ENCODE peak calls at places on chromosome 22, in eight cellular contexts. One of them, this sample, is unnamed.
A peak's percentile ranks its signal among the peaks of the same experiment; 100 is the strongest.

GRCh38 chr22:34833982-34834510 is 231.9 kb upstream of the ISX start:
- DNase-seq in neuronal stem cell: no peak
- DNase-seq in adrenal gland: no peak
- DNase-seq in mesendoderm: peak; percentile 84
- DNase-seq in HCT116: no peak
- DNase-seq in H9: no peak
- DNase-seq in mesenchymal stem cell: no peak
- DNase-seq in cardiac muscle cell: no peak
- DNase-seq in this sample: no peak

GRCh38 chr22:35318346-35319215 is 18.9 kb downstream of the TOM1 start:
- DNase-seq in neuronal stem cell: no peak
- DNase-seq in adrenal gland: peak; percentile 62
- DNase-seq in mesendoderm: no peak
- DNase-seq in HCT116: no peak
- DNase-seq in H9: no peak
- DNase-seq in mesenchymal stem cell: no peak
- DNase-seq in cardiac muscle cell: no peak
- DNase-seq in this sample: no peak

GRCh38 chr22:42974223-42974622 is 40.7 kb downstream of the PACSIN2 start:
- DNase-seq in neuronal stem cell: no peak
- DNase-seq in adrenal gland: no peak
- DNase-seq in mesendoderm: no peak
- DNase-seq in HCT116: no peak
- DNase-seq in H9: no peak
- DNase-seq in mesenchymal stem cell: no peak
- DNase-seq in cardiac muscle cell: no peak
- DNase-seq in this sample: no peak

GRCh38 chr22:26330971-26331625 is 98.0 kb upstream of the ASPHD2 start:
- DNase-seq in neuronal stem cell: peak; percentile 60
- DNase-seq in adrenal gland: peak; percentile 66
- DNase-seq in mesendoderm: peak; percentile 86
- DNase-seq in HCT116: peak; percentile 63
- DNase-seq in H9: peak; percentile 84
- DNase-seq in mesenchymal stem cell: peak; percentile 31
- DNase-seq in cardiac muscle cell: peak; percentile 59
- DNase-seq in this sample: peak; percentile 76

GRCh38 chr22:25754527-25755202 is 12.7 kb downstream of the MYO18B start:
- DNase-seq in neuronal stem cell: no peak
- DNase-seq in adrenal gland: peak; percentile 80
- DNase-seq in mesendoderm: no peak
- DNase-seq in HCT116: no peak
- DNase-seq in H9: no peak
- DNase-seq in mesenchymal stem cell: peak; percentile 87
- DNase-seq in cardiac muscle cell: peak; percentile 67
- DNase-seq in this sample: no peak

GRCh38 chr22:39960791-39961746 is 872 bp downstream of the TMA7B start:
- DNase-seq in neuronal stem cell: no peak
- DNase-seq in adrenal gland: no peak
- DNase-seq in mesendoderm: no peak
- DNase-seq in HCT116: no peak
- DNase-seq in H9: no peak
- DNase-seq in mesenchymal stem cell: peak; percentile 98
- DNase-seq in cardiac muscle cell: no peak
- DNase-seq in this sample: no peak

GRCh38 chr22:43171607-43172006 is 15.3 kb downstream of the TTLL12 start:
- DNase-seq in neuronal stem cell: no peak
- DNase-seq in adrenal gland: no peak
- DNase-seq in mesendoderm: no peak
- DNase-seq in HCT116: no peak
- DNase-seq in H9: no peak
- DNase-seq in mesenchymal stem cell: no peak
- DNase-seq in cardiac muscle cell: no peak
- DNase-seq in this sample: no peak

GRCh38 chr22:20560716-20561115 is 53.3 kb downstream of the MED15 start:
- DNase-seq in neuronal stem cell: no peak
- DNase-seq in adrenal gland: no peak
- DNase-seq in mesendoderm: no peak
- DNase-seq in HCT116: no peak
- DNase-seq in H9: no peak
- DNase-seq in mesenchymal stem cell: no peak
- DNase-seq in cardiac muscle cell: no peak
- DNase-seq in this sample: no peak

GRCh38 chr22:38947321-38948112 is 9.9 kb upstream of the APOBEC3A start:
- DNase-seq in neuronal stem cell: peak; percentile 20
- DNase-seq in adrenal gland: no peak
- DNase-seq in mesendoderm: no peak
- DNase-seq in HCT116: no peak
- DNase-seq in H9: no peak
- DNase-seq in mesenchymal stem cell: no peak
- DNase-seq in cardiac muscle cell: no peak
- DNase-seq in this sample: no peak

GRCh38 chr22:44827666-44828065 is 75.3 kb downstream of the ARHGAP8 start:
- DNase-seq in neuronal stem cell: no peak
- DNase-seq in adrenal gland: no peak
- DNase-seq in mesendoderm: no peak
- DNase-seq in HCT116: no peak
- DNase-seq in H9: no peak
- DNase-seq in mesenchymal stem cell: no peak
- DNase-seq in cardiac muscle cell: no peak
- DNase-seq in this sample: no peak

GRCh38 chr22:19811811-19812771 is 42.6 kb downstream of the GNB1L start:
- DNase-seq in neuronal stem cell: no peak
- DNase-seq in adrenal gland: peak; percentile 15
- DNase-seq in mesendoderm: no peak
- DNase-seq in HCT116: no peak
- DNase-seq in H9: no peak
- DNase-seq in mesenchymal stem cell: no peak
- DNase-seq in cardiac muscle cell: no peak
- DNase-seq in this sample: no peak

GRCh38 chr22:35377735-35378134 is 3.2 kb upstream of the HMOX1 start:
- DNase-seq in neuronal stem cell: no peak
- DNase-seq in adrenal gland: no peak
- DNase-seq in mesendoderm: peak; percentile 41
- DNase-seq in HCT116: no peak
- DNase-seq in H9: peak; percentile 58
- DNase-seq in mesenchymal stem cell: no peak
- DNase-seq in cardiac muscle cell: no peak
- DNase-seq in this sample: no peak

GRCh38 chr22:43631846-43632245 is 180.3 kb downstream of the EFCAB6 start:
- DNase-seq in neuronal stem cell: no peak
- DNase-seq in adrenal gland: no peak
- DNase-seq in mesendoderm: no peak
- DNase-seq in HCT116: no peak
- DNase-seq in H9: no peak
- DNase-seq in mesenchymal stem cell: no peak
- DNase-seq in cardiac muscle cell: no peak
- DNase-seq in this sample: no peak

GRCh38 chr22:45334068-45334467 is 24.3 kb downstream of the FAM118A start:
- DNase-seq in neuronal stem cell: no peak
- DNase-seq in adrenal gland: no peak
- DNase-seq in mesendoderm: no peak
- DNase-seq in HCT116: no peak
- DNase-seq in H9: no peak
- DNase-seq in mesenchymal stem cell: no peak
- DNase-seq in cardiac muscle cell: no peak
- DNase-seq in this sample: no peak

GRCh38 chr22:46336119-46337078 is 885 bp downstream of the TRMU start:
- DNase-seq in neuronal stem cell: peak; percentile 4
- DNase-seq in adrenal gland: no peak
- DNase-seq in mesendoderm: peak; percentile 28
- DNase-seq in HCT116: no peak
- DNase-seq in H9: no peak
- DNase-seq in mesenchymal stem cell: peak; percentile 45
- DNase-seq in cardiac muscle cell: peak; percentile 63
- DNase-seq in this sample: no peak

GRCh38 chr22:50306753-50307749 is at the start of gene PLXNB2:
- DNase-seq in neuronal stem cell: peak; percentile 82
- DNase-seq in adrenal gland: peak; percentile 83
- DNase-seq in mesendoderm: peak; percentile 88
- DNase-seq in HCT116: peak; percentile 56
- DNase-seq in H9: peak; percentile 65
- DNase-seq in mesenchymal stem cell: peak; percentile 81
- DNase-seq in cardiac muscle cell: peak; percentile 88
- DNase-seq in this sample: peak; percentile 73

GRCh38 chr22:38751422-38752346 is 4.1 kb downstream of the SUN2 start:
- DNase-seq in neuronal stem cell: no peak
- DNase-seq in adrenal gland: no peak
- DNase-seq in mesendoderm: no peak
- DNase-seq in HCT116: no peak
- DNase-seq in H9: no peak
- DNase-seq in mesenchymal stem cell: no peak
- DNase-seq in cardiac muscle cell: no peak
- DNase-seq in this sample: no peak

GRCh38 chr22:19524170-19525115 is at the start of gene CLDN5:
- DNase-seq in neuronal stem cell: peak; percentile 63
- DNase-seq in adrenal gland: no peak
- DNase-seq in mesendoderm: peak; percentile 26
- DNase-seq in HCT116: no peak
- DNase-seq in H9: peak; percentile 84
- DNase-seq in mesenchymal stem cell: peak; percentile 28
- DNase-seq in cardiac muscle cell: peak; percentile 38
- DNase-seq in this sample: no peak

GRCh38 chr22:41481925-41482318 is 13.0 kb downstream of the ACO2 start:
- DNase-seq in neuronal stem cell: no peak
- DNase-seq in adrenal gland: no peak
- DNase-seq in mesendoderm: no peak
- DNase-seq in HCT116: no peak
- DNase-seq in H9: peak; percentile 55
- DNase-seq in mesenchymal stem cell: no peak
- DNase-seq in cardiac muscle cell: no peak
- DNase-seq in this sample: no peak
- H3K4me1 ChIP-seq in neuronal stem cell: peaks cover 28% of the 10 kb centered on the region
- H3K4me1 ChIP-seq in adrenal gland: peaks cover 28% of the 10 kb centered on the region
- H3K4me1 ChIP-seq in mesendoderm: no peaks in the 10 kb centered on the region
- H3K4me1 ChIP-seq in HCT116: peaks cover 3% of the 10 kb centered on the region
- H3K4me1 ChIP-seq in H9: peaks cover 10% of the 10 kb centered on the region
- H3K4me1 ChIP-seq in mesenchymal stem cell: peaks cover 21% of the 10 kb centered on the region
- H3K4me1 ChIP-seq in cardiac muscle cell: peaks cover 8% of the 10 kb centered on the region
- H3K4me1 ChIP-seq in this sample: peaks cover 9% of the 10 kb centered on the region

DNA sequence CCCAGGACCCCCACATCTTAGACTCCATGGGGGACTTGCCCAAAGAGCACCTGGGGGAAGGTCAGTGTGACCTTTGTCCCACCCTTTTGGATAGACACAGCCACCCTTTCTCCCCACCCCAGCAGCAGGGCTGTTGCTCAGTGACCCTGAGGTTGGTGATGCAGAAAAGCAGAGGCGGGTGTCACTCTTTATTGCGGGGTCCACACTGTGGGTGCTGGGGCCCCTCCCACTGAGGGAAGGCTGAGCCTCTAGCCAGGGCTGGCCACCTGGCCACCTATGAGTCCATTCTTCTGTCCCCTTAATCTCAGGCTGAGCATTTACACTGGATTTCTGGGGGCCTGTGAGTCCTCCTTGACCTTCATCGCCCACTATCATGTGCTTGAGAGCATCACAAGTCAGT is 7.4 kb downstream of the LRRC75B start:
- DNase-seq in neuronal stem cell: no peak
- DNase-seq in adrenal gland: no peak
- DNase-seq in mesendoderm: no peak
- DNase-seq in HCT116: no peak
- DNase-seq in H9: no peak
- DNase-seq in mesenchymal stem cell: no peak
- DNase-seq in cardiac muscle cell: no peak
- DNase-seq in this sample: no peak
- H3K4me1 ChIP-seq in neuronal stem cell: no peaks in the 10 kb centered on the region
- H3K4me1 ChIP-seq in adrenal gland: no peaks in the 10 kb centered on the region
- H3K4me1 ChIP-seq in mesendoderm: no peaks in the 10 kb centered on the region
- H3K4me1 ChIP-seq in HCT116: no peaks in the 10 kb centered on the region
- H3K4me1 ChIP-seq in H9: no peaks in the 10 kb centered on the region
- H3K4me1 ChIP-seq in mesenchymal stem cell: peaks cover 32% of the 10 kb centered on the region
- H3K4me1 ChIP-seq in cardiac muscle cell: peaks cover 15% of the 10 kb centered on the region
- H3K4me1 ChIP-seq in this sample: peaks cover 3% of the 10 kb centered on the region

GRCh38 chr22:36435516-36436415 is 45.7 kb downstream of the TXN2 start:
- DNase-seq in neuronal stem cell: no peak
- DNase-seq in adrenal gland: no peak
- DNase-seq in mesendoderm: peak; percentile 88
- DNase-seq in HCT116: no peak
- DNase-seq in H9: peak; percentile 81
- DNase-seq in mesenchymal stem cell: peak; percentile 67
- DNase-seq in cardiac muscle cell: peak; percentile 67
- DNase-seq in this sample: peak; percentile 79
- H3K4me1 ChIP-seq in neuronal stem cell: peaks cover 21% of the 10 kb centered on the region
- H3K4me1 ChIP-seq in adrenal gland: peaks cover 12% of the 10 kb centered on the region
- H3K4me1 ChIP-seq in mesendoderm: peaks cover 14% of the 10 kb centered on the region
- H3K4me1 ChIP-seq in HCT116: peaks cover 34% of the 10 kb centered on the region
- H3K4me1 ChIP-seq in H9: no peaks in the 10 kb centered on the region
- H3K4me1 ChIP-seq in mesenchymal stem cell: peaks cover 50% of the 10 kb centered on the region
- H3K4me1 ChIP-seq in cardiac muscle cell: peaks cover 37% of the 10 kb centered on the region
- H3K4me1 ChIP-seq in this sample: peaks cover 63% of the 10 kb centered on the region

GRCh38 chr22:21818487-21819182 is 48.8 kb downstream of the MAPK1 start:
- DNase-seq in neuronal stem cell: no peak
- DNase-seq in adrenal gland: no peak
- DNase-seq in mesendoderm: peak; percentile 40
- DNase-seq in HCT116: no peak
- DNase-seq in H9: peak; percentile 34
- DNase-seq in mesenchymal stem cell: no peak
- DNase-seq in cardiac muscle cell: no peak
- DNase-seq in this sample: no peak

GRCh38 chr22:21815958-21816357 is 51.5 kb downstream of the MAPK1 start:
- DNase-seq in neuronal stem cell: no peak
- DNase-seq in adrenal gland: no peak
- DNase-seq in mesendoderm: no peak
- DNase-seq in HCT116: no peak
- DNase-seq in H9: no peak
- DNase-seq in mesenchymal stem cell: no peak
- DNase-seq in cardiac muscle cell: no peak
- DNase-seq in this sample: no peak

GRCh38 chr22:21816787-21817496 is 50.5 kb downstream of the MAPK1 start:
- DNase-seq in neuronal stem cell: no peak
- DNase-seq in adrenal gland: no peak
- DNase-seq in mesendoderm: peak; percentile 71
- DNase-seq in HCT116: no peak
- DNase-seq in H9: no peak
- DNase-seq in mesenchymal stem cell: peak; percentile 98
- DNase-seq in cardiac muscle cell: no peak
- DNase-seq in this sample: no peak

GRCh38 chr22:21816472-21816786 is 51.0 kb downstream of the MAPK1 start:
- DNase-seq in neuronal stem cell: no peak
- DNase-seq in adrenal gland: no peak
- DNase-seq in mesendoderm: no peak
- DNase-seq in HCT116: no peak
- DNase-seq in H9: no peak
- DNase-seq in mesenchymal stem cell: no peak
- DNase-seq in cardiac muscle cell: no peak
- DNase-seq in this sample: no peak

DNA sequence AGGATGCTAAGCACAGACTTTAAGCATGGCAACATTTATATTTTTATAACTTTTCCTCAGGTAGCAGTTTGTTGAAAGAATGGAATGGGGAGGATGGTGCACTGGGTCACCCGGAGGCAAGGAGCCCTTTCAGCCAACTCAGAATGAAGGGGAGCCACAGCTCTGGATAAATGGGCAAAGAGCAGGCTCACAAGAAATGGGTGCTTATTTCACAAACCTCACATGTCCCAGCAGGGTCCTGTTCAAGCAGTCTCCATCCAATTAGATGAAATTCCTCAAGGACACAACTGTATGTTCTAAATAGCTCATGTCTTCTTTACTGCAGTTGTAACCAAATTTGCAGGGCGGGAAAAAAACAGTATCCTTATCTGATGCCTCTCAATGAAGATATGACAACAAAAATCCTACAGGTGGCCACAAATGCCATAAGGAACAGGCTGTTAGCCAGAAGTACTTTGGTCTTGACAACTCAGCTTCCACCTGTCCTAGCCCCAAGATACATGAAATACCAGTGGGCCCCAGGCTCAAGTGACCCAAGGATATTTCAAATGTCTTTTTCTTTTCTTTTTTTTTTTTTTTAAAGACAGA is 48.2 kb downstream of the MAPK1 start:
- DNase-seq in neuronal stem cell: no peak
- DNase-seq in adrenal gland: no peak
- DNase-seq in mesendoderm: peak; percentile 30
- DNase-seq in HCT116: no peak
- DNase-seq in H9: no peak
- DNase-seq in mesenchymal stem cell: no peak
- DNase-seq in cardiac muscle cell: no peak
- DNase-seq in this sample: no peak
- H3K4me1 ChIP-seq in neuronal stem cell: peaks cover 9% of the 10 kb centered on the region
- H3K4me1 ChIP-seq in adrenal gland: peaks cover 7% of the 10 kb centered on the region
- H3K4me1 ChIP-seq in mesendoderm: peaks cover 15% of the 10 kb centered on the region
- H3K4me1 ChIP-seq in HCT116: peaks cover 7% of the 10 kb centered on the region
- H3K4me1 ChIP-seq in H9: peaks cover 4% of the 10 kb centered on the region
- H3K4me1 ChIP-seq in mesenchymal stem cell: peaks cover 11% of the 10 kb centered on the region
- H3K4me1 ChIP-seq in cardiac muscle cell: peaks cover 3% of the 10 kb centered on the region
- H3K4me1 ChIP-seq in this sample: no peaks in the 10 kb centered on the region

This sample was measured in Caco-2.